ENCODE peak calls at places on chromosomes 13 and 19, in five cellular contexts. E is A549; A is NCI-H1105 treated with DMSO at 0.1 percent for 48 hours; M is stimulated activated CD8-positive, alpha-beta memory T cell treated with anti-CD3 and anti-CD28 coated beads, Interleukin-4, amount 100 ng/mL, for 48 hours; P is myocyte. V is an unnamed sample.
A peak's percentile ranks its signal among the peaks of the same experiment; 100 is the strongest.

GRCh38 chr19:46625731-46626130 is 842 bp upstream of the PTGIR start:
- DNase-seq in A (no peak), E (no peak), P (no peak), M (no peak), V (no peak)

GRCh38 chr19:49506575-49507105 is 5.8 kb upstream of the FCGRT start:
- DNase-seq in A (peak; percentile 56), P (peak; percentile 48), M (peak; percentile 88), E (peak; percentile 80), V (peak; percentile 72)

GRCh38 chr19:4028334-4029246 is 21.1 kb downstream of the PIAS4 start:
- DNase-seq in E (no peak), A (no peak), P (no peak), M (no peak), V (no peak)

GRCh38 chr13:99165753-99166587 is 34.7 kb upstream of the UBAC2 start:
- DNase-seq in P (no peak), A (no peak), M (no peak), E (no peak), V (no peak)

GRCh38 chr13:51370116-51370515 is 30.6 kb downstream of the SERPINE3 start:
- DNase-seq in M (no peak), P (no peak), E (no peak), A (no peak), V (no peak)

GRCh38 chr13:23985846-23986245 is 88.5 kb upstream of the C1QTNF9B start:
- DNase-seq in M (no peak), P (peak; percentile 90), E (no peak), A (no peak), V (no peak)

GRCh38 chr13:99086869-99087129 is 108.9 kb upstream of the DOCK9 start:
- DNase-seq in M (peak; percentile 66), A (no peak), E (peak; percentile 21), P (peak; percentile 35), V (no peak)

GRCh38 chr13:38535271-38535670 is 151.6 kb upstream of the FREM2 start:
- DNase-seq in E (no peak), A (peak; percentile 83), P (peak; percentile 83), M (no peak), V (no peak)

GRCh38 chr19:15251010-15251748 is 18.9 kb upstream of the EPHX3 start:
- DNase-seq in A (no peak), P (peak; percentile 83), E (no peak), M (no peak), V (no peak)

GRCh38 chr19:58498316-58499020 is 13.3 kb downstream of the SLC27A5 start:
- DNase-seq in P (no peak), A (no peak), M (no peak), E (no peak), V (no peak)

GRCh38 chr19:1975081-1975480 is 34.1 kb downstream of the CSNK1G2 start:
- DNase-seq in M (no peak), A (no peak), P (no peak), E (no peak), V (no peak)

GRCh38 chr13:51995677-51996551 is 15.3 kb downstream of the ATP7B start:
- DNase-seq in P (peak; percentile 43), M (no peak), E (no peak), A (no peak), V (no peak)

GRCh38 chr19:10010247-10010691 is at the start of gene COL5A3:
- DNase-seq in A (no peak), P (peak; percentile 81), M (no peak), E (no peak), V (no peak)

GRCh38 chr13:47232516-47232915 is 335.7 kb upstream of the HTR2A start:
- DNase-seq in P (no peak), M (no peak), A (no peak), E (no peak), V (no peak)

GRCh38 chr19:14371321-14371821 is 9.9 kb upstream of the ADGRE5 start:
- DNase-seq in M (no peak), P (no peak), E (no peak), A (no peak), V (no peak)

GRCh38 chr13:86567119-86567518 is 767.9 kb upstream of the SLITRK6 start:
- DNase-seq in M (no peak), E (no peak), A (no peak), P (no peak), V (no peak)

GRCh38 chr19:795691-796581 is 1.3 kb upstream of the PTBP1 start:
- DNase-seq in P (no peak), E (no peak), A (no peak), M (no peak), V (no peak)

GRCh38 chr19:19417618-19418270 is 12.3 kb downstream of the GATAD2A start:
- DNase-seq in E (no peak), A (no peak), M (no peak), P (peak; percentile 91), V (no peak)

GRCh38 chr13:46617382-46617781 is 64.4 kb downstream of the LRCH1 start:
- DNase-seq in M (no peak), A (no peak), P (no peak), E (no peak), V (no peak)

GRCh38 chr13:23554000-23554399 is 16.2 kb upstream of the TNFRSF19 start:
- DNase-seq in P (no peak), M (no peak), E (no peak), A (no peak), V (no peak)

GRCh38 chr13:22194106-22194810 is 523.4 kb downstream of the FGF9 start:
- DNase-seq in M (no peak), P (peak; percentile 5), A (no peak), E (no peak), V (no peak)